ENCODE peak calls at places on chromosomes 12 and 14, in eight cellular contexts. H, A, N, S, X, F, B and T are unnamed samples.

GRCh38 chr14:90103808-90104207 is 42.0 kb downstream of the KCNK13 start:
- DNase-seq in N (no peak), B (no peak), A (no peak), F (no peak), H (no peak), X (no peak), S (no peak), T (no peak)

GRCh38 chr12:68976304-68976915 is 43.4 kb upstream of the CPM start:
- DNase-seq in N (no peak), F (no peak), X (no peak), H (no peak), A (no peak), S (no peak), B (peak; percentile 54), T (no peak)

GRCh38 chr14:61925043-61925442 is 162.8 kb downstream of the SNAPC1 start:
- DNase-seq in B (no peak), N (peak; percentile 17), S (no peak), A (no peak), F (peak; percentile 58), H (no peak), X (no peak), T (no peak)

GRCh38 chr12:121504505-121504904 is 76.3 kb downstream of the KDM2B start:
- DNase-seq in S (no peak), B (no peak), H (no peak), X (no peak), N (no peak), A (no peak), F (no peak), T (no peak)

GRCh38 chr12:50506753-50507473 is 2.1 kb downstream of the DIP2B start:
- DNase-seq in H (no peak), X (no peak), B (no peak), N (no peak), A (no peak), F (no peak), S (no peak), T (no peak)

GRCh38 chr12:117028254-117028653 is 71.0 kb downstream of the TESC start:
- DNase-seq in A (no peak), F (no peak), N (no peak), H (no peak), X (no peak), S (no peak), B (peak; percentile 38), T (no peak)

GRCh38 chr12:103548622-103549601 is 38.2 kb upstream of the STAB2 start:
- DNase-seq in F (peak; percentile 71), B (peak; percentile 67), A (peak; percentile 54), N (peak; percentile 43), S (peak; percentile 53), X (peak; percentile 51), H (peak; percentile 46), T (no peak)

GRCh38 chr14:53646925-53647324 is 309.7 kb downstream of the BMP4 start:
- DNase-seq in B (no peak), F (no peak), H (no peak), S (no peak), X (no peak), A (no peak), N (no peak), T (no peak)

GRCh38 chr12:55929306-55929791 is 1.6 kb upstream of the DGKA start:
- DNase-seq in S (peak; percentile 74), H (no peak), N (peak; percentile 87), X (peak; percentile 11), B (peak; percentile 52), F (no peak), A (peak; percentile 63), T (no peak)

GRCh38 chr14:105527381-105528196 is 1.2 kb downstream of the TMEM121 start:
- DNase-seq in X (no peak), A (no peak), H (no peak), S (no peak), F (no peak), B (peak; percentile 51), N (no peak), T (no peak)

GRCh38 chr14:62076368-62076767 is 314.1 kb downstream of the SNAPC1 start:
- DNase-seq in B (no peak), N (no peak), H (no peak), X (no peak), A (no peak), S (no peak), F (no peak), T (no peak)

GRCh38 chr14:70171719-70172118 is 17.0 kb downstream of the SLC8A3 start:
- DNase-seq in S (no peak), A (no peak), B (no peak), X (no peak), F (no peak), N (no peak), H (no peak), T (no peak)

GRCh38 chr12:127063339-127064090 is 1203.5 kb upstream of the TMEM132C start:
- DNase-seq in N (no peak), B (no peak), S (no peak), A (no peak), X (no peak), F (no peak), H (no peak), T (no peak)

GRCh38 chr12:129641916-129642315 is 261.9 kb downstream of the TMEM132D start:
- DNase-seq in B (no peak), F (no peak), H (no peak), X (no peak), A (no peak), N (no peak), S (no peak), T (no peak)

GRCh38 chr12:3332190-3332589 is 158.8 kb upstream of the PRMT8 start:
- DNase-seq in X (no peak), B (no peak), S (no peak), A (no peak), N (no peak), H (no peak), F (no peak), T (no peak)

GRCh38 chr14:100438678-100439592 is 115.8 kb downstream of the SLC25A47 start:
- DNase-seq in H (peak; percentile 45), A (no peak), B (no peak), N (no peak), F (peak; percentile 85), X (no peak), S (no peak), T (peak; percentile 73)

GRCh38 chr14:99231850-99232401 is 40.1 kb downstream of the BCL11B start:
- DNase-seq in S (no peak), B (no peak), H (no peak), F (no peak), X (no peak), N (no peak), A (no peak), T (no peak)

GRCh38 chr14:37588667-37588955 is 6.4 kb downstream of the FOXA1 start:
- DNase-seq in X (no peak), F (no peak), N (peak; percentile 8), H (no peak), S (no peak), A (no peak), B (no peak), T (no peak)

GRCh38 chr12:86521870-86522269 is 265.7 kb upstream of the MGAT4C start:
- DNase-seq in X (no peak), A (no peak), N (no peak), H (no peak), S (no peak), F (no peak), B (no peak), T (no peak)

GRCh38 chr12:100984821-100985220 is 190.2 kb downstream of the ANO4 start:
- DNase-seq in A (no peak), F (no peak), B (no peak), S (no peak), X (no peak), N (no peak), H (no peak), T (no peak)

GRCh38 chr14:21626491-21627230 is 8.1 kb downstream of the OR10G2 start:
- DNase-seq in A (no peak), B (no peak), N (no peak), X (no peak), F (peak; percentile 31), H (no peak), S (no peak), T (no peak)

GRCh38 chr14:19754172-19754571 is 10.8 kb downstream of the OR4Q3 start:
- DNase-seq in B (no peak), N (no peak), X (no peak), A (no peak), S (no peak), H (no peak), F (no peak), T (no peak)

GRCh38 chr12:14540801-14541462 is 26.8 kb downstream of the PLBD1 start:
- DNase-seq in B (no peak), A (no peak), S (no peak), N (peak; percentile 46), H (no peak), X (no peak), F (no peak), T (no peak)

GRCh38 chr12:66456622-66457021 is 154.3 kb downstream of the HELB start:
- DNase-seq in F (no peak), S (no peak), N (no peak), B (no peak), A (no peak), X (no peak), H (no peak), T (no peak)

GRCh38 chr14:92719890-92720323 is 28.5 kb downstream of the LGMN start:
- DNase-seq in X (no peak), A (no peak), S (no peak), B (no peak), H (peak; percentile 24), F (no peak), N (no peak), T (no peak)